ENCODE peak calls at places on chromosome 14, in ten cellular contexts. One of them, this sample, is unnamed.

GRCh38 chr14:63204407-63205280 is at the start of gene RHOJ:
- DNase-seq in uterus: peak
- DNase-seq in fibroblast of the aortic adventitia: peak
- DNase-seq in heart right ventricle: peak
- DNase-seq in foreskin fibroblast: no peak
- DNase-seq in fibroblast of lung: peak
- DNase-seq in kidney: no peak
- DNase-seq in coronary artery: no peak
- DNase-seq in stomach: no peak
- DNase-seq in suprapubic skin: no peak
- DNase-seq in this sample: peak

GRCh38 chr14:81222694-81223093 is 1.9 kb upstream of the GTF2A1 start:
- DNase-seq in uterus: no peak
- DNase-seq in fibroblast of the aortic adventitia: no peak
- DNase-seq in heart right ventricle: no peak
- DNase-seq in foreskin fibroblast: no peak
- DNase-seq in fibroblast of lung: no peak
- DNase-seq in kidney: no peak
- DNase-seq in coronary artery: no peak
- DNase-seq in stomach: no peak
- DNase-seq in suprapubic skin: no peak
- DNase-seq in this sample: no peak

GRCh38 chr14:71720978-71721624 is 211.1 kb upstream of the RGS6 start:
- DNase-seq in uterus: no peak
- DNase-seq in fibroblast of the aortic adventitia: peak
- DNase-seq in heart right ventricle: no peak
- DNase-seq in foreskin fibroblast: peak
- DNase-seq in fibroblast of lung: peak
- DNase-seq in kidney: no peak
- DNase-seq in coronary artery: no peak
- DNase-seq in stomach: no peak
- DNase-seq in suprapubic skin: no peak
- DNase-seq in this sample: peak

GRCh38 chr14:20690848-20691640 is 2.5 kb downstream of the ANG start:
- DNase-seq in uterus: peak
- DNase-seq in fibroblast of the aortic adventitia: peak
- DNase-seq in heart right ventricle: no peak
- DNase-seq in foreskin fibroblast: peak
- DNase-seq in fibroblast of lung: peak
- DNase-seq in kidney: no peak
- DNase-seq in coronary artery: no peak
- DNase-seq in stomach: peak
- DNase-seq in suprapubic skin: no peak
- DNase-seq in this sample: peak

GRCh38 chr14:72721042-72721540 is 172.8 kb downstream of the DPF3 start:
- DNase-seq in uterus: no peak
- DNase-seq in fibroblast of the aortic adventitia: no peak
- DNase-seq in heart right ventricle: no peak
- DNase-seq in foreskin fibroblast: no peak
- DNase-seq in fibroblast of lung: no peak
- DNase-seq in kidney: no peak
- DNase-seq in coronary artery: no peak
- DNase-seq in stomach: no peak
- DNase-seq in suprapubic skin: no peak
- DNase-seq in this sample: no peak

GRCh38 chr14:92507174-92507768 is 6.3 kb upstream of the RIN3 start:
- DNase-seq in uterus: no peak
- DNase-seq in fibroblast of the aortic adventitia: no peak
- DNase-seq in heart right ventricle: no peak
- DNase-seq in foreskin fibroblast: no peak
- DNase-seq in fibroblast of lung: no peak
- DNase-seq in kidney: no peak
- DNase-seq in coronary artery: no peak
- DNase-seq in stomach: no peak
- DNase-seq in suprapubic skin: no peak
- DNase-seq in this sample: no peak

GRCh38 chr14:61609143-61609851 is 86.0 kb upstream of the HIF1A start:
- DNase-seq in uterus: peak
- DNase-seq in fibroblast of the aortic adventitia: no peak
- DNase-seq in heart right ventricle: no peak
- DNase-seq in foreskin fibroblast: peak
- DNase-seq in fibroblast of lung: peak
- DNase-seq in kidney: no peak
- DNase-seq in coronary artery: no peak
- DNase-seq in stomach: no peak
- DNase-seq in suprapubic skin: no peak
- DNase-seq in this sample: peak

GRCh38 chr14:61489932-61490331 is 168.6 kb downstream of the PRKCH start:
- DNase-seq in uterus: no peak
- DNase-seq in fibroblast of the aortic adventitia: no peak
- DNase-seq in heart right ventricle: no peak
- DNase-seq in foreskin fibroblast: peak
- DNase-seq in fibroblast of lung: peak
- DNase-seq in kidney: no peak
- DNase-seq in coronary artery: no peak
- DNase-seq in stomach: no peak
- DNase-seq in suprapubic skin: no peak
- DNase-seq in this sample: no peak

GRCh38 chr14:64501326-64502171 is 2.1 kb downstream of the ZBTB25 start:
- DNase-seq in uterus: peak
- DNase-seq in fibroblast of the aortic adventitia: peak
- DNase-seq in heart right ventricle: peak
- DNase-seq in foreskin fibroblast: peak
- DNase-seq in fibroblast of lung: peak
- DNase-seq in kidney: peak
- DNase-seq in coronary artery: peak
- DNase-seq in stomach: peak
- DNase-seq in suprapubic skin: no peak
- DNase-seq in this sample: peak

GRCh38 chr14:63438065-63438757 is 105.0 kb downstream of the PPP2R5E start:
- DNase-seq in uterus: peak
- DNase-seq in fibroblast of the aortic adventitia: peak
- DNase-seq in heart right ventricle: peak
- DNase-seq in foreskin fibroblast: peak
- DNase-seq in fibroblast of lung: peak
- DNase-seq in kidney: no peak
- DNase-seq in coronary artery: peak
- DNase-seq in stomach: peak
- DNase-seq in suprapubic skin: no peak
- DNase-seq in this sample: peak

GRCh38 chr14:88825503-88825902 is 1.1 kb downstream of the TTC8 start:
- DNase-seq in uterus: no peak
- DNase-seq in fibroblast of the aortic adventitia: no peak
- DNase-seq in heart right ventricle: no peak
- DNase-seq in foreskin fibroblast: no peak
- DNase-seq in fibroblast of lung: peak
- DNase-seq in kidney: no peak
- DNase-seq in coronary artery: no peak
- DNase-seq in stomach: no peak
- DNase-seq in suprapubic skin: no peak
- DNase-seq in this sample: no peak

GRCh38 chr14:69850736-69851112 is 28.5 kb upstream of the SMOC1 start:
- DNase-seq in uterus: no peak
- DNase-seq in fibroblast of the aortic adventitia: no peak
- DNase-seq in heart right ventricle: no peak
- DNase-seq in foreskin fibroblast: no peak
- DNase-seq in fibroblast of lung: no peak
- DNase-seq in kidney: no peak
- DNase-seq in coronary artery: no peak
- DNase-seq in stomach: no peak
- DNase-seq in suprapubic skin: no peak
- DNase-seq in this sample: no peak

GRCh38 chr14:61472025-61472672 is 150.8 kb downstream of the PRKCH start:
- DNase-seq in uterus: no peak
- DNase-seq in fibroblast of the aortic adventitia: peak
- DNase-seq in heart right ventricle: peak
- DNase-seq in foreskin fibroblast: peak
- DNase-seq in fibroblast of lung: peak
- DNase-seq in kidney: no peak
- DNase-seq in coronary artery: no peak
- DNase-seq in stomach: no peak
- DNase-seq in suprapubic skin: no peak
- DNase-seq in this sample: peak

GRCh38 chr14:49593016-49593415 is 5.7 kb upstream of the LRR1 start:
- DNase-seq in uterus: no peak
- DNase-seq in fibroblast of the aortic adventitia: peak
- DNase-seq in heart right ventricle: no peak
- DNase-seq in foreskin fibroblast: no peak
- DNase-seq in fibroblast of lung: peak
- DNase-seq in kidney: no peak
- DNase-seq in coronary artery: no peak
- DNase-seq in stomach: no peak
- DNase-seq in suprapubic skin: no peak
- DNase-seq in this sample: no peak

GRCh38 chr14:61026523-61026922 is 45.5 kb downstream of the SLC38A6 start:
- DNase-seq in uterus: no peak
- DNase-seq in fibroblast of the aortic adventitia: no peak
- DNase-seq in heart right ventricle: no peak
- DNase-seq in foreskin fibroblast: no peak
- DNase-seq in fibroblast of lung: no peak
- DNase-seq in kidney: no peak
- DNase-seq in coronary artery: no peak
- DNase-seq in stomach: no peak
- DNase-seq in suprapubic skin: no peak
- DNase-seq in this sample: no peak

GRCh38 chr14:103121161-103121845 is 2.0 kb upstream of the TNFAIP2 start:
- DNase-seq in uterus: peak
- DNase-seq in fibroblast of the aortic adventitia: no peak
- DNase-seq in heart right ventricle: peak
- DNase-seq in foreskin fibroblast: no peak
- DNase-seq in fibroblast of lung: no peak
- DNase-seq in kidney: peak
- DNase-seq in coronary artery: peak
- DNase-seq in stomach: no peak
- DNase-seq in suprapubic skin: no peak
- DNase-seq in this sample: peak

DNA sequence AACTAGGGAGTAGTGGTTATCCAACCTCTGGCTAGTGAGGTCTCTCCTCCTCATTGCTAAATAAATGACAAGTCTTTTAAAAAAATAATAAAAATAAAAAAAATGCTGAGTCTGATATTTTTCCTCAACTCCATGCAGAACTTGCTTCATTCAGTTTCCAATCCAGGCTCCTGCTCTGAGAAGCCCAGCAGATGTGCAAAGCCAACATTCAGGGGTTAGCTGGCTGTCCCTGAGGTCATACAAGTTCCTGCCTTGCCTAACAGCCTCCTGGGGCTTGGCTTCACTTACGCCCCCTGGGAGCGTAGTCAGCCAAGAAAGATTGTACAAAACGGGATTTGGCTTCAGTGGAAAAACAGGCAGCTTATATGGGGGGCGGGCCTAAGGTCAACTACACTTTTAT is 23.3 kb downstream of the RTRAF start:
- DNase-seq in uterus: peak
- DNase-seq in fibroblast of the aortic adventitia: peak
- DNase-seq in heart right ventricle: peak
- DNase-seq in foreskin fibroblast: peak
- DNase-seq in fibroblast of lung: no peak
- DNase-seq in kidney: peak
- DNase-seq in coronary artery: no peak
- DNase-seq in stomach: no peak
- DNase-seq in suprapubic skin: no peak
- DNase-seq in this sample: peak
- TF ChIP-seq CTCF in uterus: no peak
- TF ChIP-seq CTCF in fibroblast of the aortic adventitia: no peak
- TF ChIP-seq CTCF in heart right ventricle: no peak
- TF ChIP-seq CTCF in foreskin fibroblast: no peak
- TF ChIP-seq CTCF in fibroblast of lung: no peak
- TF ChIP-seq CTCF in kidney: no peak
- TF ChIP-seq CTCF in coronary artery: no peak
- TF ChIP-seq CTCF in stomach: no peak
- TF ChIP-seq CTCF in suprapubic skin: no peak
- TF ChIP-seq CTCF in this sample: no peak

GRCh38 chr14:104253223-104253822 is 114.9 kb downstream of the KIF26A start:
- DNase-seq in uterus: no peak
- DNase-seq in fibroblast of the aortic adventitia: no peak
- DNase-seq in heart right ventricle: peak
- DNase-seq in foreskin fibroblast: no peak
- DNase-seq in fibroblast of lung: no peak
- DNase-seq in kidney: peak
- DNase-seq in coronary artery: peak
- DNase-seq in stomach: no peak
- DNase-seq in suprapubic skin: peak
- DNase-seq in this sample: no peak
- H3K4me3 ChIP-seq in uterus: no peak
- H3K4me3 ChIP-seq in fibroblast of the aortic adventitia: no peak
- H3K4me3 ChIP-seq in heart right ventricle: no peak
- H3K4me3 ChIP-seq in foreskin fibroblast: no peak
- H3K4me3 ChIP-seq in fibroblast of lung: no peak
- H3K4me3 ChIP-seq in kidney: no peak
- H3K4me3 ChIP-seq in coronary artery: no peak
- H3K4me3 ChIP-seq in stomach: no peak
- H3K4me3 ChIP-seq in suprapubic skin: no peak
- H3K4me3 ChIP-seq in this sample: no peak

DNA sequence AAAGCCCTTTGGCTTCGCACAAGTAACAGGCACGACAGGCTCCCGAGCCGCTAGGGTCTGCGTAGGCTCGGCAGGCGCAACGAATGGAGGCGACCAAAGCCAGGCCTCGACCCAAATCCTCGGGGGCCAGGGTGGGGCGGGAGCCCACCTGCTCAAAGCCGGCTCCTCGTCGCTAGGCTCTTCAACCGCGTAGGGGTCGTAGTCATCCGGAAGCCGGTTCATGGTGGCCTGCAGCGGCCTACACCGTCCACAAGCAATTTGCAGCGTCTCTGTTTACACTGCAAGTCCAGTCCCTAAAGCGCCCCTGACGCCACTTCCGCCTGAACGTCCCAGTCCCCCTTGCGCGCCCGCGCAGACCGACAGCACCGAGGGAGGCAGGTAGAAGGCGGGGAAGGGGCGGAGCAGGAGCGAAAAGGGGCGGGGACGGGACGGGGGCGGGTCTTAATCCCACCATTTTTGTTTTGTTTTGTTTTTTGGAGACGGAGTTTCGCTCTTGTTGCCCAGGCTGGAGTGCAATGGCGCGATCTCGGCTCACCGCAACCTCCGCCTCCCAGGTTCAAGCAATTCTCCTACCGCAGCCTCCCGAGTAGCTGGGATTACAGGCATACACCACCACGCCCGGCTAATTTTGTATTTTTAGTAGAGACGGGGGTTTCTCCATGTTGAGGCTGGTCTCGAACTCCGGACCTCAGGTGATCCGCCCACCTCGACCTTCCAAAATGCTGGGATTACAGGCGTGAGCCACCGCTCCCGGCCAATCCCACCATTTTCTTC is at the start of gene EAPP:
- DNase-seq in uterus: peak
- DNase-seq in fibroblast of the aortic adventitia: peak
- DNase-seq in heart right ventricle: peak
- DNase-seq in foreskin fibroblast: peak
- DNase-seq in fibroblast of lung: peak
- DNase-seq in kidney: peak
- DNase-seq in coronary artery: peak
- DNase-seq in stomach: peak
- DNase-seq in suprapubic skin: peak
- DNase-seq in this sample: peak
- TF ChIP-seq CTCF in uterus: peak
- TF ChIP-seq CTCF in fibroblast of the aortic adventitia: no peak
- TF ChIP-seq CTCF in heart right ventricle: no peak
- TF ChIP-seq CTCF in foreskin fibroblast: no peak
- TF ChIP-seq CTCF in fibroblast of lung: no peak
- TF ChIP-seq CTCF in kidney: peak
- TF ChIP-seq CTCF in coronary artery: no peak
- TF ChIP-seq CTCF in stomach: no peak
- TF ChIP-seq CTCF in suprapubic skin: no peak
- TF ChIP-seq CTCF in this sample: no peak

GRCh38 chr14:100654814-100655795 is 67.9 kb upstream of the BEGAIN start:
- DNase-seq in uterus: no peak
- DNase-seq in fibroblast of the aortic adventitia: no peak
- DNase-seq in heart right ventricle: peak
- DNase-seq in foreskin fibroblast: no peak
- DNase-seq in fibroblast of lung: peak
- DNase-seq in kidney: no peak
- DNase-seq in coronary artery: no peak
- DNase-seq in stomach: peak
- DNase-seq in suprapubic skin: no peak
- DNase-seq in this sample: no peak
- H3K4me3 ChIP-seq in uterus: no peak
- H3K4me3 ChIP-seq in fibroblast of the aortic adventitia: no peak
- H3K4me3 ChIP-seq in heart right ventricle: no peak
- H3K4me3 ChIP-seq in foreskin fibroblast: no peak
- H3K4me3 ChIP-seq in fibroblast of lung: no peak
- H3K4me3 ChIP-seq in kidney: no peak
- H3K4me3 ChIP-seq in coronary artery: peak
- H3K4me3 ChIP-seq in stomach: no peak
- H3K4me3 ChIP-seq in suprapubic skin: no peak
- H3K4me3 ChIP-seq in this sample: no peak